ENCODE peak calls at places on chromosome 22, in six cellular contexts. T is stimulated activated CD4-positive, alpha-beta T cell treated with anti-CD3 and anti-CD28 coated beads, Interleukin-12 subunit alpha, Interleukin-12 subunit beta, amount 100 ng/mL, for 24 hours; V is HEK293T; J is NCI-H748 treated with DMSO at 0.1 percent for 48 hours; C is GM20000; R is substantia nigra. D is an unnamed sample.

GRCh38 chr22:30186535-30186934 is 60.0 kb downstream of the LIF start:
- DNase-seq in J (peak), V (no peak), R (no peak), T (no peak), C (no peak), D (no peak)

GRCh38 chr22:49237703-49238102 is 590.0 kb downstream of the BRD1 start:
- DNase-seq in C (no peak), V (no peak), T (no peak), R (no peak), J (no peak), D (no peak)

GRCh38 chr22:28203286-28203685 is 284.2 kb upstream of the PITPNB start:
- DNase-seq in V (no peak), R (no peak), C (no peak), T (no peak), J (no peak), D (no peak)

GRCh38 chr22:42286205-42286604 is 15.8 kb upstream of the TCF20 start:
- DNase-seq in C (no peak), V (no peak), J (no peak), R (no peak), T (no peak), D (no peak)

GRCh38 chr22:50529416-50530279 is at the start of gene TYMP:
- DNase-seq in C (peak), J (no peak), T (peak), R (no peak), V (no peak), D (no peak)

GRCh38 chr22:25564979-25565677 is 653 bp downstream of the GRK3 start:
- DNase-seq in V (no peak), J (no peak), C (no peak), R (no peak), T (no peak), D (peak)

GRCh38 chr22:26636296-26636695 is 14.5 kb downstream of the CRYBA4 start:
- DNase-seq in J (no peak), R (no peak), T (no peak), V (no peak), C (no peak), D (no peak)

GRCh38 chr22:38284042-38284402 is 11.2 kb upstream of the TMEM184B start:
- DNase-seq in R (no peak), V (no peak), C (no peak), J (no peak), T (no peak), D (no peak)

GRCh38 chr22:24419480-24419860 is 7.9 kb upstream of the ADORA2A start:
- DNase-seq in J (no peak), C (no peak), V (no peak), R (no peak), T (no peak), D (no peak)

GRCh38 chr22:29152045-29152380 is 53.7 kb upstream of the EMID1 start:
- DNase-seq in V (no peak), R (peak), J (no peak), C (no peak), T (no peak), D (no peak)

GRCh38 chr22:46737976-46738641 is at the start of gene CERK:
- DNase-seq in T (peak), C (peak), J (peak), R (peak), V (peak), D (peak)

GRCh38 chr22:30221121-30221992 is 25.2 kb downstream of the LIF start:
- DNase-seq in R (no peak), J (no peak), C (peak), V (no peak), T (no peak), D (no peak)

GRCh38 chr22:43002198-43002577 is 12.8 kb downstream of the PACSIN2 start:
- DNase-seq in C (no peak), T (no peak), V (no peak), R (no peak), J (no peak), D (no peak)

GRCh38 chr22:35330258-35330861 is 30.7 kb downstream of the TOM1 start:
- DNase-seq in J (no peak), T (peak), C (no peak), R (no peak), V (no peak), D (no peak)

GRCh38 chr22:28822930-28823481 is 22.6 kb upstream of the XBP1 start:
- DNase-seq in T (no peak), V (no peak), C (no peak), R (no peak), J (peak), D (no peak)

GRCh38 chr22:46830841-46831240 is 68.4 kb downstream of the TBC1D22A start:
- DNase-seq in J (no peak), C (no peak), R (no peak), T (no peak), V (no peak), D (no peak)

GRCh38 chr22:39457546-39458442 is 982 bp downstream of the MGAT3 start:
- DNase-seq in T (no peak), J (no peak), V (peak), C (peak), R (no peak), D (no peak)

GRCh38 chr22:26673485-26673884 is 16.1 kb downstream of the MIAT start:
- DNase-seq in C (no peak), R (no peak), T (no peak), V (no peak), J (no peak), D (no peak)

GRCh38 chr22:46214616-46215015 is 35.5 kb downstream of the CDPF1 start:
- DNase-seq in T (no peak), C (no peak), R (no peak), V (no peak), J (no peak), D (no peak)

GRCh38 chr22:26362471-26362870 is 66.6 kb upstream of the ASPHD2 start:
- DNase-seq in T (no peak), V (no peak), C (no peak), R (no peak), J (no peak), D (no peak)

GRCh38 chr22:39150848-39151215 is 1.6 kb downstream of the CBX7 start:
- DNase-seq in R (no peak), J (no peak), V (no peak), T (no peak), C (no peak), D (peak)

GRCh38 chr22:30253205-30253852 is 6.8 kb upstream of the LIF start:
- DNase-seq in C (peak), J (no peak), R (peak), V (no peak), T (no peak), D (no peak)

GRCh38 chr22:23401910-23402274 is 178.2 kb downstream of the IGLL1 start:
- DNase-seq in R (no peak), C (no peak), V (no peak), J (no peak), T (no peak), D (no peak)

GRCh38 chr22:45992737-45993136 is 15.8 kb upstream of the WNT7B start:
- DNase-seq in C (no peak), J (no peak), V (no peak), R (no peak), T (no peak), D (no peak)

GRCh38 chr22:45597460-45598192 is 74.0 kb upstream of the ATXN10 start:
- DNase-seq in C (no peak), T (no peak), J (no peak), R (no peak), V (no peak), D (no peak)

GRCh38 chr22:47398491-47398890 is 636.0 kb downstream of the TBC1D22A start:
- DNase-seq in R (no peak), V (no peak), C (no peak), J (no peak), T (no peak), D (no peak)

GRCh38 chr22:24170189-24170588 is 11.1 kb upstream of the SUSD2 start:
- DNase-seq in R (no peak), C (no peak), J (no peak), T (no peak), V (no peak), D (no peak)

GRCh38 chr22:36258750-36259619 is 6.1 kb downstream of the APOL1 start:
- DNase-seq in V (no peak), R (no peak), C (peak), T (no peak), J (no peak), D (no peak)